ENCODE peak calls at places on chromosome 7, in five cellular contexts. One of them, this sample, is unnamed.

GRCh38 chr7:103348452-103348851 is 1.0 kb downstream of the PSMC2 start:
- DNase-seq in GM12891: no peak
- DNase-seq in H1: no peak
- DNase-seq in GM12878: no peak
- DNase-seq in K562: no peak
- DNase-seq in this sample: no peak

GRCh38 chr7:137820156-137820555 is 26.6 kb downstream of the DGKI start:
- DNase-seq in GM12891: no peak
- DNase-seq in K562: no peak
- DNase-seq in GM12878: no peak
- DNase-seq in H1: no peak
- DNase-seq in this sample: no peak

GRCh38 chr7:50771120-50772002 is 11.3 kb downstream of the GRB10 start:
- DNase-seq in GM12878: no peak
- DNase-seq in H1: no peak
- DNase-seq in GM12891: no peak
- DNase-seq in K562: no peak
- DNase-seq in this sample: no peak

GRCh38 chr7:130875901-130876300 is 141.9 kb upstream of the KLF14 start:
- DNase-seq in H1: no peak
- DNase-seq in GM12891: no peak
- DNase-seq in GM12878: no peak
- DNase-seq in K562: no peak
- DNase-seq in this sample: no peak

GRCh38 chr7:50531928-50532327 is 33.3 kb downstream of the DDC start:
- DNase-seq in GM12878: no peak
- DNase-seq in H1: no peak
- DNase-seq in GM12891: no peak
- DNase-seq in K562: no peak
- DNase-seq in this sample: no peak

GRCh38 chr7:148800677-148801076 is 83.4 kb downstream of the EZH2 start:
- DNase-seq in H1: no peak
- DNase-seq in GM12891: no peak
- DNase-seq in GM12878: no peak
- DNase-seq in K562: no peak
- DNase-seq in this sample: no peak

GRCh38 chr7:22885824-22886255 is 63.2 kb upstream of the TOMM7 start:
- DNase-seq in H1: no peak
- DNase-seq in K562: no peak
- DNase-seq in GM12878: peak
- DNase-seq in GM12891: peak
- DNase-seq in this sample: peak

GRCh38 chr7:31991406-31991805 is 78.8 kb downstream of the PDE1C start:
- DNase-seq in GM12891: no peak
- DNase-seq in K562: no peak
- DNase-seq in GM12878: no peak
- DNase-seq in H1: no peak
- DNase-seq in this sample: no peak

GRCh38 chr7:7265676-7266075 is 83.3 kb downstream of the C1GALT1 start:
- DNase-seq in K562: no peak
- DNase-seq in GM12878: no peak
- DNase-seq in H1: no peak
- DNase-seq in GM12891: no peak
- DNase-seq in this sample: no peak

GRCh38 chr7:143519411-143520131 is 41.9 kb downstream of the TAS2R41 start:
- DNase-seq in H1: no peak
- DNase-seq in GM12891: no peak
- DNase-seq in K562: no peak
- DNase-seq in GM12878: no peak
- DNase-seq in this sample: no peak

GRCh38 chr7:124338861-124339260 is 306.0 kb upstream of the TMEM229A start:
- DNase-seq in GM12891: no peak
- DNase-seq in H1: no peak
- DNase-seq in K562: no peak
- DNase-seq in GM12878: no peak
- DNase-seq in this sample: no peak

GRCh38 chr7:51029586-51030230 is 247.0 kb upstream of the GRB10 start:
- DNase-seq in H1: no peak
- DNase-seq in GM12891: no peak
- DNase-seq in K562: no peak
- DNase-seq in GM12878: no peak
- DNase-seq in this sample: no peak

GRCh38 chr7:920351-921070 is 34.0 kb downstream of the ADAP1 start:
- DNase-seq in H1: no peak
- DNase-seq in GM12878: no peak
- DNase-seq in K562: no peak
- DNase-seq in GM12891: no peak
- DNase-seq in this sample: no peak

GRCh38 chr7:148882668-148883232 is 1.3 kb downstream of the EZH2 start:
- DNase-seq in H1: no peak
- DNase-seq in K562: no peak
- DNase-seq in GM12891: no peak
- DNase-seq in GM12878: no peak
- DNase-seq in this sample: no peak

GRCh38 chr7:134420509-134421125 is 38.3 kb downstream of the AKR1B1 start:
- DNase-seq in H1: no peak
- DNase-seq in K562: peak
- DNase-seq in GM12891: no peak
- DNase-seq in GM12878: no peak
- DNase-seq in this sample: peak

GRCh38 chr7:108660465-108660864 is 90.8 kb downstream of the DNAJB9 start:
- DNase-seq in H1: no peak
- DNase-seq in K562: peak
- DNase-seq in GM12891: no peak
- DNase-seq in GM12878: no peak
- DNase-seq in this sample: no peak

GRCh38 chr7:101943889-101944605 is 126.6 kb downstream of the CUX1 start:
- DNase-seq in H1: no peak
- DNase-seq in GM12891: no peak
- DNase-seq in K562: no peak
- DNase-seq in GM12878: no peak
- DNase-seq in this sample: no peak

GRCh38 chr7:149136118-149136517 is 10.0 kb upstream of the ZNF425 start:
- DNase-seq in K562: no peak
- DNase-seq in H1: no peak
- DNase-seq in GM12878: no peak
- DNase-seq in GM12891: no peak
- DNase-seq in this sample: no peak

GRCh38 chr7:66145404-66145843 is 30.8 kb downstream of the CRCP start:
- DNase-seq in GM12891: no peak
- DNase-seq in H1: no peak
- DNase-seq in K562: no peak
- DNase-seq in GM12878: no peak
- DNase-seq in this sample: no peak

GRCh38 chr7:51027256-51028127 is 244.8 kb upstream of the GRB10 start:
- DNase-seq in H1: no peak
- DNase-seq in GM12891: no peak
- DNase-seq in K562: no peak
- DNase-seq in GM12878: no peak
- DNase-seq in this sample: no peak

GRCh38 chr7:116857052-116857451 is 5.3 kb upstream of the CAPZA2 start:
- DNase-seq in GM12891: no peak
- DNase-seq in H1: no peak
- DNase-seq in K562: no peak
- DNase-seq in GM12878: no peak
- DNase-seq in this sample: no peak

GRCh38 chr7:158881731-158882130 is 25.4 kb downstream of the DYNC2I1 start:
- DNase-seq in K562: no peak
- DNase-seq in H1: no peak
- DNase-seq in GM12891: no peak
- DNase-seq in GM12878: no peak
- DNase-seq in this sample: no peak

GRCh38 chr7:73741600-73741999 is 3.0 kb upstream of the ABHD11 start:
- DNase-seq in H1: no peak
- DNase-seq in GM12891: no peak
- DNase-seq in K562: no peak
- DNase-seq in GM12878: no peak
- DNase-seq in this sample: no peak
- TF ChIP-seq TAF1 in H1: peak
- TF ChIP-seq TAF1 in GM12891: no peak
- TF ChIP-seq TAF1 in K562: no peak
- TF ChIP-seq TAF1 in GM12878: no peak
- TF ChIP-seq TAF1 in this sample: no peak

GRCh38 chr7:105734233-105734632 is 142.2 kb downstream of the ATXN7L1 start:
- DNase-seq in GM12891: no peak
- DNase-seq in H1: no peak
- DNase-seq in K562: no peak
- DNase-seq in GM12878: no peak
- DNase-seq in this sample: no peak
- TF ChIP-seq POLR2AphosphoS5 in GM12891: no peak
- TF ChIP-seq POLR2AphosphoS5 in H1: no peak
- TF ChIP-seq POLR2AphosphoS5 in K562: peak
- TF ChIP-seq POLR2AphosphoS5 in GM12878: no peak
- TF ChIP-seq POLR2AphosphoS5 in this sample: no peak

GRCh38 chr7:127362364-127363027 is 30.0 kb downstream of the ZNF800 start:
- DNase-seq in GM12878: no peak
- DNase-seq in GM12891: no peak
- DNase-seq in H1: no peak
- DNase-seq in K562: no peak
- DNase-seq in this sample: no peak
- TF ChIP-seq POLR2A in GM12878: no peak
- TF ChIP-seq POLR2A in GM12891: no peak
- TF ChIP-seq POLR2A in H1: no peak
- TF ChIP-seq POLR2A in K562: no peak
- TF ChIP-seq POLR2A in this sample: no peak

DNA sequence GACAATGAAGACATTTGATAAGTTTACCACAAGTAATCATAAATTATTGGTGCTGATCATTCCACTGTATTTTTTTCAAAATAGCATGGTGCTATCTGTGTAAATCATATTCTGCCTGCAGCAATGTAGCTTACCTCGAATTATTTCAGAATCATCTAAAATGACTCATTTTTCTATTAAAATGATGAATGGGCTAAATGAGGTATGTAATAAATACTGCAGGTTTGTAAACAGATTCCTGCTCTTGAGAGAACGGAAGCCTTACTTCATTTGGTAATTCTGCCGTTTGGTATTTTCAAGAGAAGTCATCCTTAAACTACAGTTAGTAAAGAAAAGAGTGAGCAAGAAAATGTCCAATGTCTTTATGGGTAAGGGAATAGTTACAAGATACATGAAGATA is 115.9 kb downstream of the CHCHD3 start:
- DNase-seq in H1: no peak
- DNase-seq in GM12891: no peak
- DNase-seq in GM12878: no peak
- DNase-seq in K562: no peak
- DNase-seq in this sample: no peak
- TF ChIP-seq TAF1 in H1: no peak
- TF ChIP-seq TAF1 in GM12891: no peak
- TF ChIP-seq TAF1 in GM12878: no peak
- TF ChIP-seq TAF1 in K562: no peak
- TF ChIP-seq TAF1 in this sample: no peak

GRCh38 chr7:74289660-74290589 is 718 bp downstream of the CLIP2 start:
- DNase-seq in H1: no peak
- DNase-seq in GM12891: peak
- DNase-seq in K562: peak
- DNase-seq in GM12878: no peak
- DNase-seq in this sample: no peak
- TF ChIP-seq POLR2AphosphoS5 in H1: no peak
- TF ChIP-seq POLR2AphosphoS5 in GM12891: no peak
- TF ChIP-seq POLR2AphosphoS5 in K562: no peak
- TF ChIP-seq POLR2AphosphoS5 in GM12878: no peak
- TF ChIP-seq POLR2AphosphoS5 in this sample: no peak

DNA sequence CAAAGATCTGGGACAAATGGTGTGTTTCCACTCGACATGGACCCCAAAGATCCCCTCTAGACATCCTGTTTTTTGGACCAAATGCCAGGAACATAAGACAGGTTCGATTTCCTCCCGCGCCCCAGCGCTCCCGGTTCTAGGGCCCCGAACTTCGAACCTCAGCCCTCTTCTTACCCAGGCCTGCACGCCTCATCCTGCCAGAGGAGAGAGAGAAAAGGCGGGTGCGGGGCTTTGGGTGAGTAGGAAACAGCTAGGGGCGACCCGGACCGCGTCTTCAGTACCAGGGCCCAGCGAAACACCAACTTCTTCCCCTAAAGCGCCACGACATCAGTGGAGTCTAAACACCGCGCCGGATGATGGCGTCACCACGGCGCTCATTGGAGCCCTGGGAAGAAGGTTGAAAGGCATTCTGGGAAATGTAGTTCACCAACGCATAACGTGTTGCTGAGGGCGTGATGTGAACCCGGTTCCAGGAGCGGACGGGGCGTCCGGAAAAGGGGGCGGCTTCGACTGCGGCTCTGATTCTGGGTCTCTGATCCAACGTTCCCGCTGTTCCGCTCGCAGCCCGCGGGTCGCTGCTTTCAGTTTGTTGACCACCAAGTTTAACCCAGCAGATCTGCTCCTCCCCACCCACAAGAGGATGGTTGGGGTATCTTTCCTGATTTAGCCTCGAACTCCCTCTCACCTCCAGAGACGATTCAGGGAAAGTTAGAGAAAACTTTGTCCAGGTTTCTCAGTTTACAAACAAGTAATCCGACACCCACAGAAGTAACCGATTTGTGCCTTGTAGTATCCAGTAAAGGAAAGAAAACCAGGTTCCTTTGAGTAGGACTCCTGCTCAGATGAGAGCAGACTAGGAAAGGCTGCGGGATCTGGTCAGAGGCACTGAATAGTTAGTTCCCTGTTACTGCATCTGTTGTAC is at the start of gene BET1:
- DNase-seq in GM12878: peak
- DNase-seq in GM12891: peak
- DNase-seq in K562: peak
- DNase-seq in H1: peak
- DNase-seq in this sample: peak
- TF ChIP-seq POLR2A in GM12878: peak
- TF ChIP-seq POLR2A in GM12891: peak
- TF ChIP-seq POLR2A in K562: peak
- TF ChIP-seq POLR2A in H1: peak
- TF ChIP-seq POLR2A in this sample: peak

GRCh38 chr7:77439572-77439971 is 23.4 kb upstream of the GSAP start:
- DNase-seq in H1: no peak
- DNase-seq in K562: no peak
- DNase-seq in GM12878: no peak
- DNase-seq in GM12891: no peak
- DNase-seq in this sample: no peak
- TF ChIP-seq TAF1 in H1: no peak
- TF ChIP-seq TAF1 in K562: no peak
- TF ChIP-seq TAF1 in GM12878: no peak
- TF ChIP-seq TAF1 in GM12891: no peak
- TF ChIP-seq TAF1 in this sample: no peak

This sample was measured in GM12892.